ENCODE peak calls at places on chromosomes 7 and 10, in four cellular contexts. One of them, this sample, is unnamed.

GRCh38 chr7:87599336-87599735 is 1.3 kb downstream of the ABCB1 start:
- DNase-seq in mesendoderm: no peak
- DNase-seq in H9: no peak
- DNase-seq in IMR-90: no peak
- DNase-seq in this sample: no peak

GRCh38 chr10:49264177-49264677 is 34.7 kb upstream of the C10orf71 start:
- DNase-seq in mesendoderm: no peak
- DNase-seq in H9: no peak
- DNase-seq in IMR-90: no peak
- DNase-seq in this sample: no peak

GRCh38 chr10:102669206-102670064 is 25.2 kb downstream of the TRIM8 start:
- DNase-seq in mesendoderm: peak; percentile 47
- DNase-seq in IMR-90: peak; percentile 43
- DNase-seq in H9: peak; percentile 60
- DNase-seq in this sample: peak; percentile 89

GRCh38 chr7:47482013-47482761 is 99.7 kb downstream of the TNS3 start:
- DNase-seq in IMR-90: peak; percentile 98
- DNase-seq in mesendoderm: peak; percentile 54
- DNase-seq in H9: no peak
- DNase-seq in this sample: no peak

GRCh38 chr10:43867667-43868361 is 219.1 kb upstream of the ZNF32 start:
- DNase-seq in IMR-90: peak; percentile 86
- DNase-seq in mesendoderm: no peak
- DNase-seq in H9: no peak
- DNase-seq in this sample: no peak

GRCh38 chr7:135167360-135167759 is 3.1 kb downstream of the CYREN start:
- DNase-seq in IMR-90: no peak
- DNase-seq in mesendoderm: no peak
- DNase-seq in H9: no peak
- DNase-seq in this sample: no peak

GRCh38 chr10:132497083-132497680 is 40.4 kb upstream of the INPP5A start:
- DNase-seq in H9: peak; percentile 17
- DNase-seq in mesendoderm: no peak
- DNase-seq in IMR-90: no peak
- DNase-seq in this sample: no peak

GRCh38 chr10:131819241-131820072 is 81.4 kb upstream of the PPP2R2D start:
- DNase-seq in mesendoderm: no peak
- DNase-seq in H9: peak; percentile 25
- DNase-seq in IMR-90: no peak
- DNase-seq in this sample: no peak

GRCh38 chr7:54188843-54189242 is 353.3 kb upstream of the VSTM2A start:
- DNase-seq in IMR-90: no peak
- DNase-seq in H9: no peak
- DNase-seq in mesendoderm: peak; percentile 53
- DNase-seq in this sample: no peak
- H3K56ac ChIP-seq in IMR-90: no peak overlapping the region
- H3K56ac ChIP-seq in H9: no peak overlapping the region
- H3K56ac ChIP-seq in mesendoderm: no peak overlapping the region
- H3K56ac ChIP-seq in this sample: no peak overlapping the region

GRCh38 chr10:3143366-3143765 is 29.2 kb downstream of the PITRM1 start:
- DNase-seq in IMR-90: no peak
- DNase-seq in mesendoderm: no peak
- DNase-seq in H9: no peak
- DNase-seq in this sample: no peak
- H3K56ac ChIP-seq in IMR-90: no peak overlapping the region
- H3K56ac ChIP-seq in mesendoderm: no peak overlapping the region
- H3K56ac ChIP-seq in H9: no peak overlapping the region
- H3K56ac ChIP-seq in this sample: no peak overlapping the region

GRCh38 chr7:137948845-137949330 is 53.0 kb downstream of the CREB3L2 start:
- DNase-seq in H9: no peak
- DNase-seq in IMR-90: no peak
- DNase-seq in mesendoderm: no peak
- DNase-seq in this sample: no peak
- H3K56ac ChIP-seq in H9: no peak overlapping the region
- H3K56ac ChIP-seq in IMR-90: no peak overlapping the region
- H3K56ac ChIP-seq in mesendoderm: no peak overlapping the region
- H3K56ac ChIP-seq in this sample: no peak overlapping the region

GRCh38 chr10:108208732-108209131 is 1044.2 kb upstream of the SORCS1 start:
- DNase-seq in mesendoderm: no peak
- DNase-seq in IMR-90: no peak
- DNase-seq in H9: no peak
- DNase-seq in this sample: no peak

GRCh38 chr10:108203905-108204527 is 1039.5 kb upstream of the SORCS1 start:
- DNase-seq in IMR-90: no peak
- DNase-seq in H9: peak; percentile 31
- DNase-seq in mesendoderm: no peak
- DNase-seq in this sample: no peak

GRCh38 chr10:108204528-108205313 is 1040.2 kb upstream of the SORCS1 start:
- DNase-seq in mesendoderm: peak; percentile 76
- DNase-seq in IMR-90: no peak
- DNase-seq in H9: peak; percentile 59
- DNase-seq in this sample: peak; percentile 31

GRCh38 chr10:108208038-108208437 is 1043.5 kb upstream of the SORCS1 start:
- DNase-seq in mesendoderm: no peak
- DNase-seq in IMR-90: no peak
- DNase-seq in H9: no peak
- DNase-seq in this sample: no peak
- H3K56ac ChIP-seq in mesendoderm: no peak overlapping the region
- H3K56ac ChIP-seq in IMR-90: no peak overlapping the region
- H3K56ac ChIP-seq in H9: no peak overlapping the region
- H3K56ac ChIP-seq in this sample: no peak overlapping the region

DNA sequence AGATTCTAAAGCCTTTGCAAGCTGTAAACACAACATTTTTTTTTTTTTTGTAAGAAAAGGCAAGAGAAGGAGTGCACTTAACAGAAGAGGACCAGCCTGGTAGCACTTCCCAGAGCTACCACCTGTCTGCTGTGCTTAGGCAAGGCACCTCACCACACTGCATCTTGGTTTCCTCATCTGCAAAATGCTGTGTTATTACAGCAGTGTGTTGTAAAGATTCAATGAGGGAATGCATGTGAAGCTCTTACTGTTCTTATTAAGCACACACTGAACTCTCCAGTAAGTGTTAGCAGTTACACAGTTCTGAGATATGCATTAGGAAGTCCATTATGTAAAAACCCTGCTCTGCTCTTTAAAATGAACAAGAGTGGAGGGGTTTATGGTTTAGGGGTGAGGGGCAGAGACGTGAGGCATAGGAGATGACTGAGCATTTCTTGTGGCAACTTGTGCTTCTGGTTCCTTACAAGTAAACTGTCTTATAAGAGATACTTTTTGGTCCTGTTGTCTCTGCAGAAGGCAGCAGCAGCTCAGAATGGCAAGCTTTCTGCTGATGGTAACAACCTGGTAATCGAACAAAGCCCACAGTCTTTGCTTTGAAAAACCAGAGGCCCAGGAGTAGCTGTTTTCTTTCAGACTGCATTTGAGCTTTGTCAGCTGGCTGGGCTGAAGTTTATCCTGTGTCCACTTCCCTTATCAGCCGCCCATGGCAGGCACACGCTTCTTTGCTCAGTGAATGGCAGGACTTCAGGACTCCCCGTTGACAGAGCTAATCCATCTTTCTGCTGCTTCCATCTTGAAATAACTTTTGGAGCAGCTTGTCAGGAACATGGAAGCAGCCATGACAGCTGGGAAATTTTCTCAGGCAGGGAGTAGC is 98.8 kb upstream of the BMPER start:
- DNase-seq in H9: no peak
- DNase-seq in mesendoderm: peak; percentile 11
- DNase-seq in IMR-90: peak; percentile 10
- DNase-seq in this sample: no peak
- H3K56ac ChIP-seq in H9: no peak overlapping the region
- H3K56ac ChIP-seq in mesendoderm: peak overlapping the region; percentile 58
- H3K56ac ChIP-seq in IMR-90: no peak overlapping the region
- H3K56ac ChIP-seq in this sample: no peak overlapping the region

GRCh38 chr7:27751888-27752660 is 12.1 kb downstream of the TAX1BP1 start:
- DNase-seq in IMR-90: no peak
- DNase-seq in mesendoderm: no peak
- DNase-seq in H9: no peak
- DNase-seq in this sample: no peak
- H3K56ac ChIP-seq in IMR-90: no peak overlapping the region
- H3K56ac ChIP-seq in mesendoderm: no peak overlapping the region
- H3K56ac ChIP-seq in H9: no peak overlapping the region
- H3K56ac ChIP-seq in this sample: no peak overlapping the region

DNA sequence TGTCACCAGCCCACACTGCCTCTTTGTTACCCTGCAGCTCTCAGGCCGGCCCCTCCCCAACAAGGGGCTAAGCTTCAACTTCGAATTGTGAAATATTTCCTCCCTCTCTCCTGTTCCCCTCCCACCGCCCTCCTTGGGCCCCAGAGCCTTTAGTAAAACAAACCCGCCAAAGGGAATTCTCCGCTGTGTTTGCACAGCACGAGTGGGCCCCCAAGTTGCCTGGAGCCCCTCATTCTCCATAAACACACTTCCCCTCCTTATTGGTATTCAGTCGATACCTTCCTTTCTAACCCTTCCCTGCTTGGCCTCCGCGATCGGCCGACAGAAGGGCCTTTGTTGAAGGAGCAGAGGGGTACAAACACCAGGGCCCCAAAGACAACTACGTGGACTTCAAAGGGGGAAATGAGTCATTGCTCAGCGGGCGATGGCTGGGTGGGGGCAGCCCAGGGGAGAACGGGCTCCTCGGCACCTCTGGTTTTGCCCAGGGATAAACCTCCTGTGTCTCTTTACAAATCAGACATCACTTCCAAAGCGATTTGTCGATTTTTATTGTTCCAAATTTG is 45.4 kb downstream of the SLIT1 start:
- DNase-seq in H9: no peak
- DNase-seq in mesendoderm: peak; percentile 11
- DNase-seq in IMR-90: no peak
- DNase-seq in this sample: no peak
- H3K56ac ChIP-seq in H9: no peak overlapping the region
- H3K56ac ChIP-seq in mesendoderm: peak overlapping the region; percentile 29
- H3K56ac ChIP-seq in IMR-90: no peak overlapping the region
- H3K56ac ChIP-seq in this sample: no peak overlapping the region